ENCODE peak calls at places on chromosome 1, in eight cellular contexts. B is CD4-positive, alpha-beta T cell; L is IMR-90; A is mammary epithelial cell; Z is SK-N-SH; K is esophagus squamous epithelium; P is tibial artery; G is Panc1. X is an unnamed sample. For H3K27me3, the result is how much of the 10 kb centered on the place peaks cover.

GRCh38 chr1:226664413-226665101 is 74.5 kb downstream of the ITPKB start:
- DNase-seq in K (no peak), L (peak), P (peak), B (no peak), A (no peak), G (no peak), Z (no peak), X (peak)

GRCh38 chr1:85225624-85226380 is 25.0 kb upstream of the SYDE2 start:
- DNase-seq in L (no peak), K (no peak), A (no peak), P (no peak), Z (no peak), G (no peak), B (no peak), X (no peak)

GRCh38 chr1:184982002-184982954 is 8.0 kb upstream of the NIBAN1 start:
- DNase-seq in A (peak), B (peak), Z (peak), G (peak), L (peak), P (peak), K (peak), X (peak)

GRCh38 chr1:117268926-117269378 is 58.2 kb upstream of the VTCN1 start:
- DNase-seq in G (no peak), K (no peak), P (no peak), A (peak), Z (peak), B (no peak), L (no peak), X (no peak)

GRCh38 chr1:75672528-75673393 is 51.7 kb upstream of the ACADM start:
- DNase-seq in G (no peak), K (no peak), B (no peak), L (peak), P (no peak), Z (no peak), A (peak), X (no peak)

GRCh38 chr1:225879521-225880209 is 2.5 kb downstream of the TMEM63A start:
- DNase-seq in K (no peak), B (peak), L (no peak), G (no peak), P (no peak), A (peak), Z (no peak), X (no peak)

GRCh38 chr1:75791022-75791421 is 5.0 kb downstream of the RABGGTB start:
- DNase-seq in G (no peak), B (no peak), P (no peak), K (no peak), Z (no peak), L (peak), A (peak), X (no peak)

GRCh38 chr1:184050631-184051030 is 899 bp upstream of the TSEN15 start:
- DNase-seq in K (no peak), B (no peak), L (no peak), Z (no peak), G (no peak), P (no peak), A (no peak), X (no peak)

GRCh38 chr1:28517649-28517999 is 11.8 kb downstream of the RCC1 start:
- DNase-seq in K (no peak), G (peak), L (peak), A (no peak), B (no peak), P (no peak), Z (peak), X (no peak)

GRCh38 chr1:198633675-198634121 is 5.1 kb upstream of the PTPRC start:
- DNase-seq in P (no peak), B (no peak), A (no peak), K (no peak), L (no peak), Z (no peak), G (no peak), X (no peak)

GRCh38 chr1:53155534-53155933 is 13.1 kb upstream of the SLC1A7 start:
- DNase-seq in Z (no peak), P (no peak), L (no peak), B (no peak), G (no peak), K (no peak), A (no peak), X (no peak)

GRCh38 chr1:158177705-158178450 is 2.8 kb upstream of the CD1D start:
- DNase-seq in A (peak), G (no peak), K (no peak), B (no peak), P (peak), L (peak), Z (peak), X (peak)

GRCh38 chr1:11790101-11790879 is 15.5 kb downstream of the MTHFR start:
- DNase-seq in Z (no peak), K (no peak), G (no peak), B (no peak), P (no peak), A (no peak), L (no peak), X (no peak)

GRCh38 chr1:28163496-28164120 is 12.9 kb downstream of the PTAFR start:
- DNase-seq in G (no peak), B (no peak), L (peak), Z (no peak), P (no peak), K (no peak), A (no peak), X (no peak)

GRCh38 chr1:232463226-232463625 is 166.7 kb downstream of the SIPA1L2 start:
- DNase-seq in K (no peak), G (no peak), L (peak), B (no peak), A (no peak), P (no peak), Z (no peak), X (no peak)

GRCh38 chr1:114236517-114236916 is 82.8 kb upstream of the SYT6 start:
- DNase-seq in B (no peak), A (no peak), P (no peak), G (no peak), Z (no peak), K (no peak), L (no peak), X (no peak)

GRCh38 chr1:53539226-53539625 is 80.0 kb downstream of the DMRTB1 start:
- DNase-seq in L (no peak), K (no peak), G (no peak), Z (no peak), B (no peak), P (no peak), A (no peak), X (no peak)

GRCh38 chr1:236429715-236430274 is 35.7 kb downstream of the EDARADD start:
- DNase-seq in A (no peak), P (no peak), B (no peak), K (no peak), G (no peak), Z (no peak), L (no peak), X (no peak)

GRCh38 chr1:89605692-89606091 is 27.2 kb upstream of the LRRC8C start:
- DNase-seq in L (peak), K (no peak), P (no peak), A (peak), Z (no peak), B (no peak), G (no peak), X (no peak)

GRCh38 chr1:156600733-156601121 is 552 bp downstream of the GPATCH4 start:
- DNase-seq in L (no peak), Z (no peak), B (no peak), K (no peak), P (no peak), A (no peak), G (no peak), X (no peak)

GRCh38 chr1:59776960-59777852 is 37.5 kb upstream of the HOOK1 start:
- DNase-seq in L (peak), K (no peak), B (no peak), Z (no peak), A (no peak), P (no peak), G (no peak), X (no peak)
- TF ChIP-seq CTCF in L (peak), K (no peak), B (no peak), Z (peak), A (no peak), P (no peak), G (no peak), X (no peak)

GRCh38 chr1:109928591-109929111 is 18.0 kb downstream of the CSF1 start:
- DNase-seq in G (no peak), K (no peak), B (no peak), L (peak), P (peak), Z (no peak), A (peak), X (peak)

GRCh38 chr1:109930252-109930993 is 19.8 kb downstream of the CSF1 start:
- DNase-seq in B (no peak), A (no peak), L (no peak), K (no peak), G (no peak), P (no peak), Z (no peak), X (no peak)

GRCh38 chr1:109929588-109930251 is 19.1 kb downstream of the CSF1 start:
- DNase-seq in B (no peak), P (no peak), A (no peak), L (no peak), G (no peak), K (no peak), Z (no peak), X (no peak)

GRCh38 chr1:109927908-109928307 is 17.3 kb downstream of the CSF1 start:
- DNase-seq in A (peak), Z (no peak), B (no peak), L (peak), G (no peak), K (no peak), P (peak), X (peak)

DNA sequence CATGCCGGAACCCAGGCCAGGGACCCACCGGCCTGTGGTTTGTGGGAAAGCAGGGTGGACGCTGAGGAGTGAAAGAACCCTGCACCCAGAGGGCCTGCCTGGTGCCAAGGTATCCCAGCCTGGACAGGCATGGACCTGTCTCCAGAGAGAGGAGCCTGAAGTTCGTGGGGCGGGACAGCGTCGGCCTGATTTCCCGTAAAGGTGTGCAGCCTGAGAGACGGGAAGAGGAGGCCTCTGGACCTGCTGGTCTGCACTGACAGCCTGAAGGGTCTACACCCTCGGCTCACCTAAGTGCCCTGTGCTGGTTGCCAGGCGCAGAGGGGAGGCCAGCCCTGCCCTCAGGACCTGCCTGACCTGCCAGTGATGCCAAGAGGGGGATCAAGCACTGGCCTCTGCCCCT is 18.5 kb downstream of the CSF1 start:
- DNase-seq in B (no peak), G (no peak), A (peak), K (no peak), Z (no peak), P (no peak), L (no peak), X (no peak)
- H3K27ac ChIP-seq in B (no peak), G (peak), A (no peak), K (peak), Z (peak), P (peak), L (no peak), X (peak)

GRCh38 chr1:3013371-3014038 is 7.8 kb upstream of the ACTRT2 start:
- DNase-seq in Z (no peak), K (no peak), P (no peak), L (no peak), A (no peak), B (no peak), G (no peak), X (no peak)
- H3K27me3 ChIP-seq in Z (under half), K (half or more), P (under half), L (under half), A (under half), B (under half), G (under half), X (under half)

DNA sequence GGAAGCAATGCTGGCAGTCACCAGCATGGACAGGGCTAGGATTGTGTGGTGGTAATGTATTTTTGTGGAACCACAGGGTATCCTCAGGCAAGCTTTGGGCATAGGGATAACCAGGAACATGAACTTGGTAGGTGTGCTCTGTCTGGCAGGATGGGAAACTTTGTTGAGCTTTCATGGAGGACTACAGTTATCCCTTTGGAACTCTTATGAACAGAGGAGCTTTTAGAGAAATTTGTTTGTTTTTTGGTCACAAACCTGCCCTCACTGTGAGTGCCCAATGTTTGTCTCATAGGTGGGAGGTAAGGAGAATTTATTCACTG is 54.4 kb downstream of the MACF1 start:
- DNase-seq in G (peak), K (no peak), Z (no peak), L (no peak), B (no peak), A (no peak), P (no peak), X (no peak)
- TF ChIP-seq CTCF in G (peak), K (no peak), Z (no peak), L (no peak), B (no peak), A (no peak), P (no peak), X (peak)

GRCh38 chr1:46174448-46175231 is at the start of gene TSPAN1:
- DNase-seq in G (no peak), Z (no peak), P (peak), A (peak), K (no peak), B (no peak), L (peak), X (peak)
- H3K27ac ChIP-seq in G (peak), Z (no peak), P (peak), A (no peak), K (peak), B (no peak), L (no peak), X (peak)

DNA sequence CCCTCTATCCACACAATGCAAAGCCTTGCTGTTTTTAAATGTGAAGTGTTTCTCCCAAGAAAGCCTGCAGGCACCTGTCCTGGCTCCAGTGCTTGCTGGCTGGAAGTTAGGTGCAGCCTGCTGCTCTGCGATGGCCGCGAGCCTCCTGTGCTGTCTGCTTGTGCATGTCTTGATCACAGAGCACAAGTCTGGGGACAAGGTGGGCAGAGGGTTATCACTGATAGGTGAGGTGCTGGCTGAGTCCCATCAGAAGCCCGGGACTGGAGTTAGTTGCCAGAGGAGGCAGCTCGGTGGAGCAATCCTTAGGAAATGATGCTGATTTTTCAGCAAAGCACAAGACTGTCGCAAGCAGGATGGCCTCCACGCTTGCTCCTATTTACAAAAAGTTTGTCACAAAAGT is 137.8 kb upstream of the AJAP1 start:
- DNase-seq in P (no peak), Z (no peak), B (no peak), G (no peak), K (no peak), A (no peak), L (no peak), X (no peak)
- H3K27me3 ChIP-seq in P (under half), Z (under half), B (under half), G (under half), K (under half), A (under half), L (under half), X (under half)

X was measured in right atrium auricular region.